ENCODE peak calls at places on chromosomes 7 and 10, in six cellular contexts. J, O, Y, X, D and M are unnamed samples.

GRCh38 chr7:75688200-75689136 is 50.3 kb downstream of the HIP1 start:
- DNase-seq in J (no peak), O (peak; percentile 27), Y (no peak), X (no peak), D (no peak), M (no peak)

GRCh38 chr7:32618987-32619386 is 123.7 kb downstream of the AVL9 start:
- DNase-seq in J (no peak), O (no peak), Y (peak; percentile 25), X (no peak), D (no peak), M (no peak)

GRCh38 chr7:100676501-100677306 is 3.2 kb downstream of the GNB2 start:
- DNase-seq in J (no peak), O (peak; percentile 21), Y (no peak), X (peak; percentile 50), D (no peak), M (no peak)

GRCh38 chr7:111029574-111030357 is 61.2 kb upstream of the LRRN3 start:
- DNase-seq in J (no peak), O (no peak), Y (no peak), X (no peak), D (no peak), M (no peak)

GRCh38 chr10:37754538-37755323 is 102.7 kb downstream of the ZNF248 start:
- DNase-seq in J (no peak), O (no peak), Y (peak; percentile 97), X (no peak), D (no peak), M (no peak)

GRCh38 chr7:139709460-139709859 is 68.3 kb downstream of the HIPK2 start:
- DNase-seq in J (no peak), O (no peak), Y (no peak), X (no peak), D (no peak), M (no peak)

GRCh38 chr7:131642429-131642828 is 86.0 kb upstream of the PODXL start:
- DNase-seq in J (no peak), O (no peak), Y (peak; percentile 12), X (no peak), D (no peak), M (no peak)

GRCh38 chr10:59465089-59465488 is 102.7 kb upstream of the FAM13C start:
- DNase-seq in J (no peak), O (no peak), Y (peak; percentile 66), X (no peak), D (peak; percentile 7), M (no peak)

GRCh38 chr10:117684673-117685211 is 142.2 kb downstream of the EMX2 start:
- DNase-seq in J (no peak), O (peak; percentile 34), Y (peak; percentile 51), X (peak; percentile 54), D (no peak), M (no peak)

GRCh38 chr10:126565456-126565855 is 105.0 kb downstream of the C10orf90 start:
- DNase-seq in J (no peak), O (no peak), Y (no peak), X (no peak), D (no peak), M (no peak)

GRCh38 chr7:23430902-23431259 is 39.4 kb downstream of the IGF2BP3 start:
- DNase-seq in J (no peak), O (no peak), Y (no peak), X (no peak), D (no peak), M (no peak)

GRCh38 chr7:75885011-75885410 is 6.2 kb downstream of the RHBDD2 start:
- DNase-seq in J (no peak), O (no peak), Y (no peak), X (no peak), D (no peak), M (no peak)

GRCh38 chr7:68717176-68717575 is 881.1 kb upstream of the AUTS2 start:
- DNase-seq in J (no peak), O (no peak), Y (no peak), X (no peak), D (no peak), M (no peak)

GRCh38 chr7:128266891-128267839 is 26.1 kb downstream of the LEP start:
- DNase-seq in J (no peak), O (peak; percentile 54), Y (peak; percentile 13), X (no peak), D (peak; percentile 11), M (no peak)

GRCh38 chr7:27200761-27201230 is 905 bp upstream of the HOXA13 start:
- DNase-seq in J (no peak), O (no peak), Y (peak; percentile 57), X (no peak), D (no peak), M (no peak)

GRCh38 chr7:2527505-2528464 is 8.2 kb downstream of the LFNG start:
- DNase-seq in J (peak; percentile 51), O (peak; percentile 20), Y (peak; percentile 82), X (peak; percentile 74), D (no peak), M (peak; percentile 83)

GRCh38 chr7:240887-241421 is 48.6 kb downstream of the FAM20C start:
- DNase-seq in J (no peak), O (no peak), Y (no peak), X (no peak), D (no peak), M (no peak)

GRCh38 chr7:16918288-16918895 is 36.6 kb upstream of the AGR3 start:
- DNase-seq in J (no peak), O (no peak), Y (peak; percentile 70), X (no peak), D (peak; percentile 30), M (no peak)

DNA sequence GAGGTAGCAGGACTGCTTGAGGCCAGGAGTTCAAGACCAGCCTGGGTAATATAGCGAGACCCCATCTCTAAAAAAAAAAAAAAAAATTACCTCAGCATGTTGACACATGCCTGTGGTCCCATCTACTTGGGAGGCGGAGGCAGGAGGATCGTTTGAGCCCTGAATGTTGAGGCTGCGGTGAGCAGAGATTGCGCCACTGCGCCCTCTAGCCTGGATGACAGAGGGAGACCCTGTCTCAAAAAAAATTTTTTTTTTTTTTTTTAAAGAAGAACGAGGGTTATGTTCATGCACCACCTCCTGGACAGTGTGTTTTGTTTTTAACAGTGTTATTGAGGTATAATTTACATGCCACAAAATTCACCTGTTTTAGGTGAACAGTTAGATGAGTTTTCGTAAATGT is 51.1 kb upstream of the SEPHS1 start:
- DNase-seq in J (no peak), O (no peak), Y (peak; percentile 3), X (no peak), D (no peak), M (no peak)
- TF ChIP-seq CTCF in J (no peak), O (no peak), Y (peak; percentile 24), X (no peak), D (no peak), M (no peak)

GRCh38 chr10:77574436-77574835 is 63.2 kb downstream of the KCNMA1 start:
- DNase-seq in J (no peak), O (no peak), Y (peak; percentile 50), X (no peak), D (no peak), M (no peak)
- TF ChIP-seq CTCF in J (no peak), O (no peak), Y (peak; percentile 69), X (no peak), D (no peak), M (peak; percentile 45)

DNA sequence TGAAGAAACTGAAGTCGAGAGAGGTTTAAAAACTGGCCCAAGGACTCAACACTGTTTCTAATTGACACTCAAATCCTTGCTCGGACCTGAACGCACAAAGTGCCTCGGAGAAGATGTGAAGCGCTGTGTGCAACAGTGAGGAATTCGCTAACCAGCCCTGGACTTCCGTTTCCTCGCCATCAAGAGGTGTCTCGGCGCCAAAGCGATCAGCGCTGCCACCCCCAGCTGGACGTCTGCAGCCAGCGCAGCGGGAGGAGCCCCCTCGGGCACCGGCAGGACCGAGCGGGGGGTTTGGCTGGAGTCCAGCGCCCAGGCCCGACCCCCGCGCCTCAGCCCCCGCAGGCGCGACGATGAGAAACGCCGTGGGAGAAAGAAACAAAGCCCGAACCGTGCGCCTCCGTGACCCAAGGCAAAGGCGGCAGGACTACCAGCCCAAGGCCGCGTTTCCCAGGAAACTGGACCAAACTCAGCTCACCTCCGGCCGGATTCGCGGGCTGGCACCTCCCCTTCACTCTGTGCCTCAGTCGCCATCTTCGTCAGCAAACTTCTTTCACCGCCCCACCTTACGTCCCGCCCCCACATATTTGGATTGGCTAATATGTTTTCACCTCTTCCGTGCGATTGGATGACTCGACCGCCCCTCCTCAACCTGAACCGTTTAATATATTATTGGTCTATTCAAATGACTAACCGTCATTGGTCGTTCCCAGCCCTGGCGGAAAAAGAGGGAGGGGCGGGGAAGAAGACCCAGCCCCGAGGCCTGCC is at the start of gene ARHGAP19:
- DNase-seq in J (peak; percentile 86), O (peak; percentile 93), Y (peak; percentile 96), X (peak; percentile 96), D (peak; percentile 86), M (peak; percentile 95)
- TF ChIP-seq CTCF in J (no peak), O (no peak), Y (peak; percentile 30), X (peak; percentile 28), D (no peak), M (no peak)

GRCh38 chr7:39360038-39360437 is 206.2 kb upstream of the YAE1 start:
- DNase-seq in J (no peak), O (no peak), Y (no peak), X (no peak), D (no peak), M (no peak)
- TF ChIP-seq CTCF in J (no peak), O (no peak), Y (no peak), X (no peak), D (no peak), M (no peak)

GRCh38 chr10:100245484-100246220 is 16.3 kb upstream of the CHUK start:
- DNase-seq in J (no peak), O (no peak), Y (no peak), X (no peak), D (no peak), M (no peak)

DNA sequence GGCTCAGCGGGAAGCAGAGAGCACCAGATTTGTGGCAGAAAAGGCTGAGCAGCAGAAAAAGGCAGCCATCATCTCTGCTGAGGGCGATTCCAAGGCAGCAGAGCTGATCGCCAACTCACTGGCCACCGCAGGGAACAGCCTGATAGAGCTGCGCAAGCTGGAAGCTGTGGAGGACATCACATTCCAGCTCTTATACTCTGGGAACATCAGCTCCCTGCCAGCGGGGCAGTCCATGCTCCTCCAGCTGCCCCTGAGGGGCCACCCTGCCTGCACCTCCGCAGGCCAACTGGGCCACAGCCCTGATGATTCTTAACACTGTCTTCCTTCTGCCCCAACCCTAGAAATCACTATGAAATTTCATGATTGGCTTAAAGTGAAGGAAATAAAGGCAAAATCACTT is 18.6 kb downstream of the CWF19L1 start:
- DNase-seq in J (no peak), O (no peak), Y (no peak), X (no peak), D (no peak), M (no peak)
- TF ChIP-seq CTCF in J (no peak), O (no peak), Y (no peak), X (no peak), D (no peak), M (no peak)

DNA sequence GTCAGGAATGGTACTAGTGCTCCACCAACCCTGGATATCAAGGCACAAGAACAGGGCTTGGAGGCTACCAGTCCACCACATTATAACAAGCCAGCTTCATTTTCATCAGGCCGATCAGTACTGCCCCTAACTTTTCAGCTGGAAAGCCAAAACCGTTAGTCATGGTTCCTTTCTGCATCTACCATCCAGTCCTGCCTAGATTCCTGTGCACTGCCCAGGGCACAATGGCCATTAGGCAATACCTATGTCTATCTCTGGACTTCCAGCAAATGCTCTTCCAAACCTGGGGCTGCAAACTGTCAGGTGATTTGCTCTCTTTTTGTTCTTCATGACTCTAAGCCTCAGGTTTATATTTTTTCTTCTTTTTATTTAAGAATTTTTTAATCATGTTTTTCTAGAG is 937.7 kb downstream of the SORCS1 start:
- DNase-seq in J (no peak), O (no peak), Y (peak; percentile 8), X (no peak), D (no peak), M (no peak)
- TF ChIP-seq CTCF in J (no peak), O (no peak), Y (no peak), X (no peak), D (no peak), M (no peak)

GRCh38 chr7:90595801-90596683 is at the start of gene CDK14:
- DNase-seq in J (peak; percentile 22), O (peak; percentile 88), Y (peak; percentile 59), X (peak; percentile 91), D (peak; percentile 85), M (peak; percentile 93)
- TF ChIP-seq CTCF in J (no peak), O (peak; percentile 63), Y (peak; percentile 26), X (peak; percentile 47), D (peak; percentile 58), M (peak; percentile 71)